ENCODE peak calls at places on chromosomes 13 and 19, in five cellular contexts. K is GM12878, R is NT2/D1, Q is HepG2, H is H1. E is an unnamed sample.

GRCh38 chr13:59877933-59878332 is 285.8 kb downstream of the DIAPH3 start:
- DNase-seq in Q (no peak), H (no peak), R (no peak), K (no peak), E (no peak)

GRCh38 chr13:26017196-26017921 is 34.5 kb downstream of the SHISA2 start:
- DNase-seq in R (no peak), Q (no peak), H (no peak), K (no peak), E (no peak)

GRCh38 chr13:38624822-38625221 is 62.1 kb upstream of the FREM2 start:
- DNase-seq in K (no peak), Q (no peak), R (no peak), H (peak; percentile 41), E (no peak)

GRCh38 chr13:71577127-71577526 is 289.9 kb downstream of the DACH1 start:
- DNase-seq in R (no peak), Q (no peak), H (no peak), K (no peak), E (no peak)

GRCh38 chr13:28423010-28423409 is 71.9 kb downstream of the FLT1 start:
- DNase-seq in K (peak; percentile 74), R (no peak), H (no peak), Q (no peak), E (no peak)

GRCh38 chr13:105153626-105154025 is 1381.8 kb downstream of the EFNB2 start:
- DNase-seq in K (no peak), R (no peak), H (no peak), Q (no peak), E (no peak)

GRCh38 chr13:51758691-51759090 is 45.3 kb downstream of the DHRS12 start:
- DNase-seq in K (no peak), R (no peak), Q (no peak), H (no peak), E (no peak)

GRCh38 chr13:95451656-95452055 is 100.9 kb upstream of the CLDN10 start:
- DNase-seq in K (no peak), R (no peak), H (no peak), Q (no peak), E (no peak)

GRCh38 chr13:112790735-112791641 is 101.2 kb downstream of the ATP11A start:
- DNase-seq in K (no peak), R (no peak), H (no peak), Q (no peak), E (no peak)

GRCh38 chr13:57996717-57997116 is 365.2 kb downstream of the PCDH17 start:
- DNase-seq in H (no peak), R (no peak), Q (no peak), K (no peak), E (no peak)

GRCh38 chr13:48158290-48158689 is 63.4 kb upstream of the MED4 start:
- DNase-seq in Q (no peak), H (no peak), K (peak; percentile 30), R (no peak), E (no peak)

GRCh38 chr19:12788682-12789097 is 2.6 kb upstream of the JUNB start:
- DNase-seq in Q (peak; percentile 41), R (no peak), H (no peak), K (peak; percentile 84), E (no peak)

GRCh38 chr13:35727881-35728280 is 251.4 kb upstream of the MAB21L1 start:
- DNase-seq in Q (no peak), K (no peak), H (no peak), R (no peak), E (no peak)

GRCh38 chr19:17281391-17282304 is at the start of gene ANKLE1:
- DNase-seq in Q (no peak), K (peak; percentile 32), H (no peak), R (no peak), E (no peak)

GRCh38 chr19:50657222-50657669 is 8.0 kb downstream of the C19orf81 start:
- DNase-seq in H (no peak), Q (no peak), R (no peak), K (no peak), E (no peak)

GRCh38 chr13:109730832-109731335 is 55.5 kb downstream of the IRS2 start:
- DNase-seq in K (no peak), H (no peak), Q (no peak), R (no peak), E (no peak)

GRCh38 chr13:73572824-73573223 is 514.0 kb downstream of the KLF5 start:
- DNase-seq in K (no peak), H (no peak), Q (no peak), R (no peak), E (no peak)

GRCh38 chr19:43489310-43489709 is 15.2 kb downstream of the PHLDB3 start:
- DNase-seq in R (no peak), Q (no peak), K (peak; percentile 44), H (no peak), E (no peak)

GRCh38 chr19:47239610-47240296 is 8.8 kb upstream of the BBC3 start:
- DNase-seq in R (no peak), Q (no peak), H (no peak), K (no peak), E (no peak)

GRCh38 chr13:94366677-94367076 is 112.8 kb downstream of the DCT start:
- DNase-seq in Q (no peak), R (no peak), K (no peak), H (no peak), E (no peak)

GRCh38 chr13:90545070-90545840 is 802.2 kb upstream of the MIR17HG start:
- DNase-seq in K (no peak), H (no peak), R (no peak), Q (no peak), E (no peak)

GRCh38 chr13:27271572-27272096 is 1.0 kb downstream of the RASL11A start:
- DNase-seq in R (no peak), H (no peak), K (no peak), Q (no peak), E (no peak)

GRCh38 chr13:92802776-92803175 is 423.8 kb upstream of the GPC6 start:
- DNase-seq in H (no peak), Q (no peak), K (no peak), R (no peak), E (no peak)

GRCh38 chr19:47660435-47660832 is 51.5 kb downstream of the BICRA start:
- DNase-seq in K (no peak), Q (peak; percentile 87), R (no peak), H (no peak), E (no peak)

GRCh38 chr19:55369651-55370304 is 485 bp downstream of the IL11 start:
- DNase-seq in H (no peak), Q (no peak), K (no peak), R (peak; percentile 49), E (peak; percentile 46)

GRCh38 chr13:44108345-44108858 is 228.7 kb downstream of the LACC1 start:
- DNase-seq in Q (peak; percentile 57), H (no peak), R (no peak), K (no peak), E (no peak)

GRCh38 chr19:57802269-57802668 is 12.4 kb downstream of the ZNF552 start:
- DNase-seq in R (no peak), Q (no peak), K (no peak), H (no peak), E (no peak)

GRCh38 chr19:13154241-13154778 is 4.1 kb downstream of the IER2 start:
- DNase-seq in K (no peak), H (no peak), Q (peak; percentile 65), R (no peak), E (no peak)

DNA sequence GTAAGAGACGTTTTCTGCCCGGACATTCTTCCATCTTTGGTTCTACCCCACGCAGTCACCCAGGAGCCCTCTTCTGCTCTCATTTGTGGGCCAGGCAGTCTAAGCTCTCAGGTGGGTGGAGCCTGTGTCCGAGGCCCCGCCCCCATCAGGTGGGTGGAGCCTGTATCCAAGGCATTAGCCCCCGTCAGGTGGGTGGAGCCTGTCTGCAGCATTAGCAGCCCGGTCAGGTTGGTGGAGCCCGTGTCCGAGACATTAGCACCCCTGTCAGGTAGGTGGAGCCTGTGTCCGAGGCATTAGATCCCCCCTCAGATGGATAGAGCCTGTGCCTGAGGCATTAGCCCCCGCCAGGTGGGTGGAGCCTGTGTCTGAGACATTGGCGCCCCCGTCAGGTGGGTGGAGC is 45.5 kb upstream of the C13orf46 start:
- DNase-seq in K (no peak), R (peak; percentile 27), H (no peak), Q (no peak), E (peak; percentile 71)
- TF ChIP-seq SUZ12 in K (no peak), R (no peak), H (no peak), Q (no peak), E (no peak)

GRCh38 chr13:111034811-111035210 is 80.3 kb upstream of the ARHGEF7 start:
- DNase-seq in K (no peak), R (no peak), Q (no peak), H (no peak), E (no peak)
- TF ChIP-seq SUZ12 in K (no peak), R (no peak), Q (no peak), H (no peak), E (no peak)

GRCh38 chr19:7699422-7700127 is 2.4 kb downstream of the FCER2 start:
- DNase-seq in K (peak; percentile 73), R (no peak), H (no peak), Q (no peak), E (no peak)
- TF ChIP-seq SUZ12 in K (no peak), R (no peak), H (no peak), Q (no peak), E (no peak)

GRCh38 chr13:99218969-99219368 is 18.3 kb downstream of the UBAC2 start:
- DNase-seq in Q (no peak), H (no peak), K (peak; percentile 62), R (no peak), E (no peak)
- TF ChIP-seq SUZ12 in Q (no peak), H (no peak), K (no peak), R (no peak), E (no peak)